ENCODE peak calls at places on chromosomes 11 and 22, in four cellular contexts. O, R, C and X are unnamed samples.

GRCh38 chr11:12667646-12668045 is 6.6 kb upstream of the TEAD1 start:
- DNase-seq in O (no peak), R (no peak), C (no peak), X (no peak)

GRCh38 chr22:37467556-37467955 is 18.6 kb downstream of the MFNG start:
- DNase-seq in O (no peak), R (no peak), C (no peak), X (no peak)

GRCh38 chr11:126363706-126364245 is 8.3 kb downstream of the ST3GAL4 start:
- DNase-seq in O (peak), R (peak), C (no peak), X (peak)

GRCh38 chr22:50571264-50572175 is 6.7 kb downstream of the CPT1B start:
- DNase-seq in C (no peak), O (no peak), R (no peak), X (no peak)

GRCh38 chr22:31614781-31615480 is 47.1 kb downstream of the PISD start:
- DNase-seq in R (no peak), C (no peak), O (no peak), X (peak)

GRCh38 chr11:66339163-66339675 is 3.0 kb upstream of the RIN1 start:
- DNase-seq in R (no peak), C (no peak), O (no peak), X (no peak)

GRCh38 chr22:48450188-48450825 is 1377.4 kb downstream of the BRD1 start:
- DNase-seq in C (no peak), O (no peak), R (no peak), X (peak)

GRCh38 chr11:77467993-77468392 is 5.9 kb downstream of the PAK1 start:
- DNase-seq in O (no peak), C (no peak), R (peak), X (no peak)

GRCh38 chr11:74226907-74227306 is 55.8 kb downstream of the PPME1 start:
- DNase-seq in C (no peak), R (no peak), O (no peak), X (no peak)

GRCh38 chr11:12472401-12473065 is 95.2 kb downstream of the PARVA start:
- DNase-seq in R (peak), C (no peak), O (no peak), X (no peak)

GRCh38 chr11:86983071-86983488 is 27.9 kb upstream of the FZD4 start:
- DNase-seq in C (no peak), O (peak), R (no peak), X (no peak)

GRCh38 chr11:61059260-61059752 is 43.0 kb upstream of the CD5 start:
- DNase-seq in R (no peak), O (no peak), C (no peak), X (peak)

GRCh38 chr22:47604563-47604962 is 842.1 kb downstream of the TBC1D22A start:
- DNase-seq in R (no peak), C (no peak), O (no peak), X (no peak)

GRCh38 chr22:48054596-48054995 is 1292.1 kb downstream of the TBC1D22A start:
- DNase-seq in R (no peak), O (no peak), C (no peak), X (no peak)

GRCh38 chr11:57781529-57781943 is 19.9 kb downstream of the CTNND1 start:
- DNase-seq in O (no peak), R (peak), C (no peak), X (no peak)

GRCh38 chr11:32658639-32659406 is 75.2 kb downstream of the EIF3M start:
- DNase-seq in R (no peak), O (no peak), C (no peak), X (no peak)

GRCh38 chr11:13168281-13168680 is 109.3 kb upstream of the BMAL1 start:
- DNase-seq in O (no peak), C (no peak), R (no peak), X (no peak)

GRCh38 chr11:1233351-1234053 is 10.6 kb downstream of the MUC5B start:
- DNase-seq in O (peak), R (no peak), C (no peak), X (peak)

GRCh38 chr22:24421428-24421931 is 5.9 kb upstream of the ADORA2A start:
- DNase-seq in C (peak), O (no peak), R (peak), X (no peak)

GRCh38 chr11:130817608-130817944 is 98.7 kb downstream of the SNX19 start:
- DNase-seq in R (no peak), C (no peak), O (no peak), X (no peak)

GRCh38 chr11:101034076-101034475 is 95.5 kb downstream of the PGR start:
- DNase-seq in R (peak), C (no peak), O (peak), X (peak)

GRCh38 chr22:19844423-19845368 is 10.0 kb downstream of the GNB1L start:
- DNase-seq in C (peak), R (no peak), O (peak), X (peak)

GRCh38 chr11:2536440-2536989 is 91.7 kb downstream of the KCNQ1 start:
- DNase-seq in R (no peak), C (no peak), O (no peak), X (peak)

GRCh38 chr22:27512283-27512761 is 289.2 kb downstream of the MN1 start:
- DNase-seq in O (peak), C (no peak), R (no peak), X (peak)

GRCh38 chr11:65479184-65480145 is 19.4 kb upstream of the MALAT1 start:
- DNase-seq in R (peak), C (no peak), O (peak), X (peak)

GRCh38 chr11:123073343-123074057 is 11.6 kb upstream of the HSPA8 start:
- DNase-seq in C (no peak), O (no peak), R (no peak), X (no peak)

GRCh38 chr11:133238455-133238854 is 293.8 kb downstream of the OPCML start:
- DNase-seq in R (no peak), O (no peak), C (no peak), X (no peak)

GRCh38 chr22:30801695-30802094 is 107.0 kb downstream of the OSBP2 start:
- DNase-seq in C (no peak), R (no peak), O (no peak), X (no peak)

GRCh38 chr11:59668188-59668949 is 468 bp downstream of the PATL1 start:
- DNase-seq in O (peak), C (no peak), R (peak), X (peak)

GRCh38 chr11:108897071-108897481 is 232.2 kb downstream of the DDX10 start:
- DNase-seq in C (no peak), R (peak), O (no peak), X (no peak)

GRCh38 chr11:94722735-94723134 is 45.4 kb upstream of the AMOTL1 start:
- DNase-seq in O (no peak), C (no peak), R (no peak), X (no peak)

GRCh38 chr22:41517172-41518047 is 26.9 kb downstream of the POLR3H start:
- DNase-seq in O (peak), C (no peak), R (peak), X (no peak)

GRCh38 chr22:37632174-37633081 is 7.0 kb upstream of the SH3BP1 start:
- DNase-seq in R (no peak), C (no peak), O (no peak), X (no peak)

GRCh38 chr22:37486224-37486845 is at the start of gene MFNG:
- DNase-seq in R (peak), O (peak), C (peak), X (peak)

GRCh38 chr22:19879651-19879995 is 24.9 kb upstream of the GNB1L start:
- DNase-seq in C (no peak), R (no peak), O (no peak), X (no peak)

GRCh38 chr11:99773646-99774045 is 752.9 kb downstream of the CNTN5 start:
- DNase-seq in C (no peak), R (no peak), O (no peak), X (no peak)

GRCh38 chr11:66280428-66280827 is 2.5 kb downstream of the CNIH2 start:
- DNase-seq in R (peak), O (no peak), C (no peak), X (no peak)

GRCh38 chr11:62539238-62539925 is 7.2 kb downstream of the AHNAK start:
- DNase-seq in C (no peak), O (peak), R (peak), X (peak)

GRCh38 chr11:22624742-22625447 is 728 bp downstream of the FANCF start:
- DNase-seq in C (peak), O (peak), R (peak), X (peak)

GRCh38 chr22:17707526-17707925 is 66.7 kb downstream of the BID start:
- DNase-seq in R (no peak), O (no peak), C (no peak), X (no peak)

DNA sequence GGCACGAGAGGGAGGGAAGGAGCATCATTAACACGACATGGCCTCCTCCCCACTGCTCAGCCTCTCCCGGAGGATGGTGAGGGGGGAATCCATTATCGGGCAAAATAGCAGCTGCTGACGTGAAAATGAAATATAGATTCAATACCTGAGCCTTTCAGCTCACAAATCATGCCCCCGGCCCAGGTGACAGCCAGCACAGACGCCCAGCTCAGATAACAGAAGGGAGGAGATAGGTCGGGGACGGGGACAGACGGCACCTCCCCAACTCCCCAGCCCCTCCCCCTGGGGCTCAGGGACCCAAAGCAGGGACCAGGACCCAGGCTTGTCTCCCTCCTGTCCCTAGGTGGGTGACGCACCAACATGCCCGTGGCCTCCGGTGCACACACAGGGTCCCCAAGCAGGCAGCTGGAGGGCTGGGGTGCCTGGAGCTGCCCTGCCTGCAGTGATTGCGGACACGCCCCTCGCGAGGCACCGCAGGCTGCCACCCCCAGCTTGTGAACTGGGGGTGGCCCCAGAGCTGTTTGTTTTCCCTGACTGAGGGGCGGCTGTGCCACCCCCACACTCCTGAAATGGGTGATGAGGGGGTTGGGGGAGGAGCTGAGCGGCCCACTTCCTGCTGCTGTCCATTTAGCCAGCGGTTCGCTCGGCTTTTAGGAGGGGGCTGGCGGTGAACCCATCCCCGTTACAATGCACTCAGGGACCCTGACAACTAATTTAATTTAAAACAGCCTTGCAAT is 31.7 kb downstream of the FLRT1 start:
- DNase-seq in O (no peak), C (no peak), R (no peak), X (no peak)
- H3K27ac ChIP-seq in O (no peak), C (no peak), R (no peak), X (no peak)

GRCh38 chr11:8788616-8789015 is 106.0 kb downstream of the RPL27A start:
- DNase-seq in R (no peak), O (no peak), C (no peak), X (no peak)

GRCh38 chr11:8789864-8790263 is 107.3 kb downstream of the RPL27A start:
- DNase-seq in O (no peak), R (no peak), C (no peak), X (no peak)

GRCh38 chr11:8792636-8793035 is 110.0 kb downstream of the RPL27A start:
- DNase-seq in O (no peak), R (no peak), C (no peak), X (no peak)

GRCh38 chr11:8793114-8793777 is 110.7 kb downstream of the RPL27A start:
- DNase-seq in C (no peak), R (no peak), O (no peak), X (no peak)

DNA sequence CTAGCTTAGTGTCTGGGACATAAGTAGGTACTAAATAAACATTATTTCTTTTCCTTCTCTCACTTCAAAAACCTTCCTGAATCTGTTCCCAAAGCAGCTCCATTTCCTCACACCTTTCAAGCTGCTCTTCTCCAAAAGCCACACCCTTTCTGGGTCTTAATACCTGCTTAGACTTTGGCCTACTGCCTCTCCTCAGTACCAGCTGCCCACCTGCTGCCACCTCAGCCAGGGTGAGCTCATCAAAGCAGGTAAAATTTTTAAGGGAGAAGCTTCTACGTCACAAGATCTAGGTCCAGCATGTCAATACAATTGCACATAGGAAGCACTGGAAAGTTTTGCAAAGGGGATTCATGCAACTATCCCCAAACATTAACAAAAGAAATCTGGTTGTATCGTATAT is 108.4 kb downstream of the RPL27A start:
- DNase-seq in R (no peak), C (no peak), O (no peak), X (no peak)
- H3K27ac ChIP-seq in R (no peak), C (no peak), O (no peak), X (no peak)

DNA sequence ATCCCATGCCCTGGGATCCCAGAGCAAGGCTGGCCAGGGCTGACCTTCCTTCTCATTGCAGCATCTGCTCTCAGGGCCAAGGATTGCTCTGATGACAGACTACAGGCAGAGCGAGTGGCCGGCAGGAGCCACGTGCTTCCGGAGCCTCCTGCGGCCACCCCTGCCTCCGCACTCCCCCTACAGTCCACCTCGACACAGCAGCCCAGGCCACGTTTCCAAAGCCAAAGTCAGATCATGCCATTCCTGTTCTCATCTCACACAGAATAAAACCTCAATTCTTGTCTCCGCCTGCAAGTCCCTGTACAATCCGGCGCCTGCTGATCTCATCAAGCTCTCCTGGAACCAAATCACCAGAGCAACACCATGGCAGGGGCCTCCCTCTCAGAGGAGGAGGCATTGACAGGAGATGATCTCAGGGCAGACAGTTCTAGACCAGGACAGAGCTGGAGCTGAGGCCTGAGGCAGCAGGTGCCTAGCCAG is 20.9 kb upstream of the UPK3A start:
- DNase-seq in C (no peak), O (peak), R (peak), X (peak)
- H3K27ac ChIP-seq in C (no peak), O (peak), R (no peak), X (no peak)

DNA sequence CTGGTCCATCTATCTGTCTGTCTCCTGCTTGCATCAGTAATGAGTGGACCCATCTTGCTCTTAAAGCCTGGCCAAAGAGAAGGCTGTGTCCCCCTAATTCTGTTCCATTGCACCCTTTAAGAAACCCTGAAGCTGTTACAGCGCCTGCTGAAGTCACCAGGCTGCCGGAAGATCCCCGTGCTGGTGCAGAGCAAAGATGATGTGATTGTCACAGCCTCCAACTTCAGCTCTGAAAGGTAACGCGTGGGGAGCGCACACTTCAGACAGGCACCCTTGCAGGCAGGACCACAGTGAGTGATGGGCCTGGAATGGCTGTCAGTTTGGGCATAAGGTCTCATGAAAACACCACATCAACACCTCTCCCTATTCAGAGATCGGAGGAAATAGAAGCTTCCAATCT is 18.4 kb downstream of the GTPBP1 start:
- DNase-seq in R (no peak), O (no peak), C (no peak), X (no peak)
- H3K27ac ChIP-seq in R (no peak), O (no peak), C (no peak), X (no peak)

GRCh38 chr11:47185305-47186075 is 744 bp downstream of the PACSIN3 start:
- DNase-seq in C (no peak), R (peak), O (peak), X (peak)
- H3K27ac ChIP-seq in C (no peak), R (no peak), O (peak), X (peak)

DNA sequence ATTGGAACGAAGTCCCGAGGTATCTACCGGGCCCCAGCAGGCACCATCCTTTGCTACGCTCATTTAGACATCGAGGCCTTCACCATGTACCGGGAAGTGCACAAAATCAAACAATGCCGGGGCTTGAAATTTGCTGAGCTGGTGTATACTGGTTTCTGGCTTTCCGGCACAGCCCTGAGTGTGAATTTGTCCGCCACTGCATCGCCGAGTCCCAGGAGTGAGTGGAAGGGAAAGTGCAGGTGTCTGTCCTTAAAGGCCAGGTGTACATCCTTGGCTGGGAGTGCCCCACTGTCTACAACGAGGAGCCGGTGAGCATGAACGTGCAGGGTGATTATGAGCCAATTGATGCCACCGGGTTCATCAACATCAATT is 158.8 kb upstream of the GUCY1A2 start:
- DNase-seq in C (no peak), R (no peak), O (no peak), X (no peak)
- H3K27ac ChIP-seq in C (no peak), R (no peak), O (no peak), X (no peak)